ENCODE peak calls at places on chromosomes 7 and 10, in four cellular contexts. V is GM23338, B is HepG2, N is K562. C is an unnamed sample.

GRCh38 chr7:2258661-2259365 is 16.8 kb downstream of the NUDT1 start:
- DNase-seq in N (no peak), V (no peak), B (no peak), C (no peak)

GRCh38 chr10:59606551-59606961 is 103.1 kb downstream of the SLC16A9 start:
- DNase-seq in V (no peak), N (no peak), B (no peak), C (no peak)

GRCh38 chr7:96028729-96029128 is 256.4 kb downstream of the DYNC1I1 start:
- DNase-seq in V (no peak), N (no peak), B (no peak), C (no peak)

GRCh38 chr7:159175792-159176191 is 31.1 kb upstream of the VIPR2 start:
- DNase-seq in N (no peak), B (no peak), V (no peak), C (no peak)

GRCh38 chr7:73941836-73942551 is 81.0 kb downstream of the TMEM270 start:
- DNase-seq in V (no peak), B (peak), N (no peak), C (no peak)

GRCh38 chr10:6067457-6067856 is 5.3 kb upstream of the IL2RA start:
- DNase-seq in B (no peak), V (no peak), N (no peak), C (no peak)

GRCh38 chr7:44765579-44766415 is 17.1 kb downstream of the ZMIZ2 start:
- DNase-seq in V (no peak), N (no peak), B (no peak), C (no peak)

GRCh38 chr7:77580762-77581350 is 43.8 kb downstream of the PTPN12 start:
- DNase-seq in V (no peak), N (no peak), B (no peak), C (no peak)

GRCh38 chr7:801940-802364 is 30.3 kb upstream of the SUN1 start:
- DNase-seq in B (no peak), V (no peak), N (no peak), C (no peak)

GRCh38 chr7:13288516-13288915 is 601.1 kb downstream of the ARL4A start:
- DNase-seq in V (no peak), N (no peak), B (no peak), C (no peak)

GRCh38 chr7:142939226-142939910 is at the start of gene LLCFC1:
- DNase-seq in B (peak), N (peak), V (peak), C (peak)

GRCh38 chr7:139490130-139490529 is 6.7 kb upstream of the KLRG2 start:
- DNase-seq in N (no peak), B (no peak), V (no peak), C (no peak)

GRCh38 chr10:9091515-9092093 is 1037.1 kb downstream of the GATA3 start:
- DNase-seq in B (no peak), V (no peak), N (no peak), C (no peak)

GRCh38 chr10:109773818-109774440 is 149.4 kb downstream of the XPNPEP1 start:
- DNase-seq in V (peak), B (peak), N (peak), C (no peak)

GRCh38 chr7:44048031-44048795 is 3.7 kb downstream of the DBNL start:
- DNase-seq in B (no peak), V (no peak), N (no peak), C (no peak)

GRCh38 chr10:103849212-103849877 is 6.0 kb downstream of the SH3PXD2A start:
- DNase-seq in N (no peak), B (no peak), V (no peak), C (no peak)

GRCh38 chr7:29179110-29179509 is 15.5 kb upstream of the CHN2 start:
- DNase-seq in N (no peak), B (no peak), V (no peak), C (no peak)

GRCh38 chr7:154927624-154928125 is 75.2 kb downstream of the PAXIP1 start:
- DNase-seq in V (peak), N (peak), B (peak), C (peak)

GRCh38 chr10:86340176-86340990 is 26.2 kb downstream of the GRID1 start:
- DNase-seq in N (no peak), B (no peak), V (no peak), C (peak)

GRCh38 chr10:75402486-75403143 is 1.1 kb upstream of the ZNF503 start:
- DNase-seq in B (no peak), V (peak), N (no peak), C (peak)

GRCh38 chr7:130891254-130892094 is 157.5 kb upstream of the KLF14 start:
- DNase-seq in N (no peak), V (no peak), B (no peak), C (no peak)

GRCh38 chr7:17939670-17940301 is 508 bp downstream of the SNX13 start:
- DNase-seq in N (peak), V (peak), B (peak), C (no peak)

GRCh38 chr7:130875265-130875741 is 141.3 kb upstream of the KLF14 start:
- DNase-seq in B (peak), N (peak), V (peak), C (peak)

GRCh38 chr10:133357293-133358151 is at the start of gene FUOM:
- DNase-seq in B (peak), V (peak), N (peak), C (peak)
- TF ChIP-seq CREB1 in B (no peak), V (peak), N (peak), C (no peak)

GRCh38 chr10:123717336-123717735 is 51.2 kb downstream of the GPR26 start:
- DNase-seq in N (no peak), V (no peak), B (no peak), C (no peak)

GRCh38 chr10:123718544-123719060 is 52.4 kb downstream of the GPR26 start:
- DNase-seq in B (no peak), N (no peak), V (no peak), C (no peak)

GRCh38 chr10:123720536-123720935 is 54.4 kb downstream of the GPR26 start:
- DNase-seq in N (no peak), B (no peak), V (no peak), C (no peak)

GRCh38 chr10:123721441-123722049 is 55.4 kb downstream of the GPR26 start:
- DNase-seq in V (no peak), B (no peak), N (no peak), C (no peak)

DNA sequence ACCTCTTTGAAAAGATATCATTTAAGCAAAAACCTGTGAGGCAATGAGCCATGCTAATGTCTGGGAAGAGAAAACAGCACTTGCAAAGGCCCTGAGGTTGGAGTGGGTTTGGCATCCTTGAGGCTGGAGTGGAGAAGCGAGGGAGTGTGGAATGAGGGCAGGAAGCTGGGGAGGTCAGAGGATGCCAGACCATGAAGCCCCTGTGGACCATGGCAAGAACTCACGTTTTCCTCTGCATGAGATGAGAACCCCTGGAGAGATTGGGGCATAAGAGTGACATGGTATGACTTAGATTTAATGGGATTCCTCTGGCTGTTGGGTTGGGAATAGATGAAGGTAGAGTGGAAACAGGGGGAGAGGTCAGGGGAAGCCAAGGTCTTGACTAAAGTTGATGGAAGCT is 49.4 kb downstream of the GPR26 start:
- DNase-seq in V (no peak), N (no peak), B (no peak), C (no peak)
- TF ChIP-seq CREB1 in V (no peak), N (no peak), B (no peak), C (no peak)

GRCh38 chr7:120941064-120941463 is 9.5 kb upstream of the ING3 start:
- DNase-seq in N (peak), V (no peak), B (no peak), C (no peak)
- TF ChIP-seq CREB1 in N (no peak), V (no peak), B (no peak), C (no peak)

GRCh38 chr10:83012866-83013265 is 1126.4 kb upstream of the GHITM start:
- DNase-seq in V (no peak), N (no peak), B (no peak), C (no peak)
- TF ChIP-seq CREB1 in V (no peak), N (no peak), B (no peak), C (no peak)